ENCODE peak calls at places on chromosomes 3 and 15, in eight cellular contexts. O is adrenal gland, K is AG09309, Z is astrocyte of the spinal cord, E is uterus, I is stomach, Y is heart right ventricle, D is HFFc6. U is an unnamed sample.

GRCh38 chr3:64238971-64239667 is 13.9 kb upstream of the PRICKLE2 start:
- DNase-seq in E (peak; percentile 88), I (peak; percentile 39), Y (peak; percentile 67), Z (peak; percentile 98), D (peak; percentile 88), O (peak; percentile 24), K (peak; percentile 87), U (peak; percentile 60)

GRCh38 chr15:51310064-51310463 is 28.3 kb downstream of the CYP19A1 start:
- DNase-seq in Z (peak; percentile 10), K (peak; percentile 34), E (no peak), O (peak; percentile 26), D (no peak), I (no peak), Y (no peak), U (no peak)

GRCh38 chr3:63976862-63977180 is 46.5 kb downstream of the PSMD6 start:
- DNase-seq in I (no peak), D (no peak), Z (no peak), O (no peak), K (no peak), E (no peak), Y (no peak), U (no peak)

GRCh38 chr3:64224826-64225606 is at the start of gene PRICKLE2:
- DNase-seq in O (peak; percentile 33), D (peak; percentile 96), E (peak; percentile 78), I (peak; percentile 67), Y (peak; percentile 75), K (peak; percentile 78), Z (peak; percentile 91), U (peak; percentile 61)

GRCh38 chr3:50189274-50189673 is 2.1 kb upstream of the GNAT1 start:
- DNase-seq in I (peak; percentile 85), D (peak; percentile 79), E (peak; percentile 80), Y (peak; percentile 64), Z (peak; percentile 79), O (peak; percentile 69), K (peak; percentile 55), U (peak; percentile 68)

GRCh38 chr3:54556630-54557029 is 371.2 kb downstream of the LRTM1 start:
- DNase-seq in Z (no peak), Y (no peak), E (no peak), O (no peak), K (no peak), D (no peak), I (no peak), U (no peak)

GRCh38 chr3:14472471-14473351 is 67.4 kb downstream of the GRIP2 start:
- DNase-seq in Y (no peak), K (peak; percentile 80), D (peak; percentile 91), Z (peak; percentile 90), I (no peak), O (peak; percentile 55), E (peak; percentile 84), U (no peak)

GRCh38 chr3:30667250-30667585 is 60.8 kb downstream of the TGFBR2 start:
- DNase-seq in Y (no peak), I (no peak), D (no peak), O (no peak), K (no peak), E (no peak), Z (no peak), U (no peak)

GRCh38 chr3:39839504-39839903 is 30.1 kb downstream of the MYRIP start:
- DNase-seq in I (no peak), O (no peak), D (no peak), Y (no peak), K (no peak), Z (no peak), E (no peak), U (no peak)

GRCh38 chr3:13879946-13880810 is at the start of gene WNT7A:
- DNase-seq in K (no peak), I (no peak), O (no peak), E (no peak), Y (no peak), Z (no peak), D (no peak), U (peak; percentile 80)

GRCh38 chr15:56038015-56038414 is 44.6 kb upstream of the NEDD4 start:
- DNase-seq in K (no peak), E (no peak), I (no peak), O (no peak), Z (peak; percentile 14), D (peak; percentile 67), Y (no peak), U (no peak)

GRCh38 chr15:101121511-101122090 is 130.2 kb downstream of the CHSY1 start:
- DNase-seq in E (peak; percentile 55), I (peak; percentile 73), K (no peak), O (peak; percentile 77), Y (peak; percentile 87), Z (peak; percentile 76), D (peak; percentile 20), U (peak; percentile 69)

GRCh38 chr3:111749171-111750170 is 109.6 kb upstream of the PHLDB2 start:
- DNase-seq in O (no peak), I (no peak), K (no peak), Y (no peak), D (no peak), E (no peak), Z (no peak), U (no peak)

GRCh38 chr3:55521086-55522060 is 34.3 kb upstream of the WNT5A start:
- DNase-seq in K (peak; percentile 60), Y (no peak), O (no peak), I (peak; percentile 29), E (no peak), D (peak; percentile 45), Z (peak; percentile 54), U (no peak)

GRCh38 chr3:44902628-44903027 is 28.2 kb downstream of the TGM4 start:
- DNase-seq in K (no peak), O (no peak), D (no peak), Z (no peak), Y (no peak), E (no peak), I (no peak), U (no peak)

GRCh38 chr15:41018534-41018933 is 65.3 kb downstream of the CHAC1 start:
- DNase-seq in K (no peak), E (peak; percentile 19), D (no peak), Z (peak; percentile 50), O (peak; percentile 20), I (peak; percentile 40), Y (no peak), U (no peak)
- TF ChIP-seq CTCF in K (peak; percentile 28), E (peak; percentile 45), D (no peak), Z (peak; percentile 46), O (peak; percentile 28), I (no peak), Y (peak; percentile 44), U (no peak)

DNA sequence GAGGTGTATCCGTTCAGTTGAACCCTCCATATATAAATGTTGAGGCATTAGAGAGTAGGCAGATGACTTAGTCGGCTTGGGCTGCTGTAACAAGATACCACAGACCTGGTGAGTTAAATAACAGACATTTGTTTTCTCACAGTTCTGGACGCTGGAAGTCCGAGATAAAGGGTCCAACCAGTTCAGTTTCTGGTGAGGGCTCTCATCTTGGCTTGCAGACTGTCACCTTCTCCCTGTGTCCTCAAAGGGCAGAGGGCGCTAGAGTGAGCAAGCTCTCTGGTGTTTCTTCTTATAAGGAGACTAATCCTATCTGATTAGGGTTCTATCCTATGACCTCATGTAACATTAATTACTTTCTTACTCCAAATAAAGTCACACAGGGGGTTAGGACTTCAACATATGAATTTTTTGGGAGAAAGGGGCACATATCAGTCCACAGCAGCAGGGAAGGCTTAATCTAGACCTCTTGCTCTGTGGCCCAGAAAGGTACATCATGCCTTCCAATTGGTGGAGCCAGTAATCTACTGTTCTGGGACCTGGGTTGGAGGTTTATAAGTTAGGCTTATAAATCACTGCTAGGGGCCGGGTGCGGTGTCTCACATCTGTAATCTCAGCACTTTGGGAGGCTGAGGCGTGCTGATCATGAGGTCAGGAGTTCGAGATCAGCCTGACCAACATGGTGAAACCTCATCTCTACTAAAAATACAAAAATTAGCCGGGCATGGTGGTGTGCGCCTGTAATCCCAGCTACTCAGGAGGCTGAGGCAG is 26.3 kb upstream of the SLC28A2 start:
- DNase-seq in D (no peak), I (no peak), E (no peak), K (no peak), Y (no peak), O (no peak), Z (no peak), U (no peak)
- TF ChIP-seq CTCF in D (no peak), I (no peak), E (no peak), K (no peak), Y (no peak), O (no peak), Z (no peak), U (no peak)

DNA sequence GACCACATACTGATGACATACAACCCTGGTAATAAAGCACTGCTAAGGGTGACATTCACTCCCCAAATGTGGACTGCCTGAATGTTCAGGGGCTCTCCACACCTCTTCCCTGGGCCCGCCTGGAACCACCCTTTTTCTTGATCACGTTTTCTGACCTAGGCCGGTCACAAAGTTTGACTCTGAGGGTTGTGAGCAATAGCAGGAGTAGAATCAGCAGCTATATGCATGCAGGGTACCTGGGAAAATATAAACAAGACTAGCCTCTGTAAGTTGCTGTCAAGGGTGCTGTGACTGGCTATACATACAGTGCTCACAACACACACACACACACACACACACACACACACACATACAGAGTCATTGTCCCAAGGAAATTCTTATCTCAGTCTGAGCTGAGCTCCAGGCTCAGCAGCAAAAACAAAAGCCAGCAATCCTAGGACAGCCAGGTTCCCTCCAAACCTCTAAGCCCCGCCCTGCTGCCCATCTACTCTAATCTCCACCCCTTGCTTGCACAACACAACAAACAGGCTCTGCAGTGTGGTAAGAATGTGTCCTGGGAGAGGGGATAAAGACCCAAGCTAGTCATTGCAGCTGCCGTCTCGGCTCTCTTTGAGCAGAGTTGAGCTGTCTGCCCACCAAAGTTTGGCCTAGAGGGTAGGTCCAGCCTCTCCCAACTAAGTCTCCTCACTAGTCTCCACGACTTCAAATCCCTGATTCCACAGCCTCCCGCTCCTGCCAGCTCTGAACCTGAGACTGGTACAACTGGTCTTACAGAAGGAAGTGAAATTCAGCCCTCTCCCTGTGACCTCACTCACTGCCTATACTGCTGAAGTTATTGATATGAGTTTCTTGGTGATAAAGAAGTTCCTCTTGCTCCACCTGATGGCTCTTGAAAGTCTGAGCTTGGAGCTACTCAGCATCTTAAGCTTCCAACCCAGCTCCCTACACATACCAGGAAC is 2.2 kb downstream of the BMF start:
- DNase-seq in E (peak; percentile 86), O (no peak), I (peak; percentile 83), D (no peak), K (no peak), Y (peak; percentile 57), Z (peak; percentile 14), U (peak; percentile 35)
- TF ChIP-seq CTCF in E (no peak), O (no peak), I (no peak), D (no peak), K (no peak), Y (no peak), Z (no peak), U (no peak)

GRCh38 chr3:103308921-103309320 is 874.1 kb downstream of the ZPLD1 start:
- DNase-seq in Y (no peak), I (no peak), E (no peak), Z (no peak), K (no peak), O (no peak), D (no peak), U (no peak)
- TF ChIP-seq CTCF in Y (no peak), I (no peak), E (no peak), Z (peak; percentile 25), K (no peak), O (no peak), D (no peak), U (peak; percentile 34)

GRCh38 chr3:60469481-60469880 is 781.8 kb downstream of the FHIT start:
- DNase-seq in D (no peak), Y (no peak), E (no peak), I (no peak), K (no peak), O (no peak), Z (no peak), U (no peak)
- TF ChIP-seq CTCF in D (no peak), Y (no peak), E (no peak), I (no peak), K (no peak), O (no peak), Z (no peak), U (no peak)